ENCODE peak calls at places on chromosomes 3 and 15, in seven cellular contexts. P is NCI-H1105 treated with DMSO at 0.1 percent for 48 hours; E is stimulated activated CD4-positive, alpha-beta T cell treated with anti-CD3 and anti-CD28 coated beads, Interleukin-2, amount 100 ng/mL, for 48 hours; I is left lung; V is Kasumi-1; D is MCF 10A; X is pons. Z is an unnamed sample.

GRCh38 chr15:72319360-72319984 is 485 bp downstream of the CELF6 start:
- DNase-seq in I (peak; percentile 95), P (no peak), D (peak; percentile 37), V (no peak), E (peak; percentile 40), X (peak; percentile 22), Z (no peak)

GRCh38 chr3:40719660-40720287 is 195.0 kb downstream of the ZNF621 start:
- DNase-seq in D (peak; percentile 83), X (no peak), I (no peak), P (peak; percentile 55), E (no peak), V (no peak), Z (peak; percentile 59)

GRCh38 chr3:38723569-38724391 is 74.3 kb upstream of the SCN5A start:
- DNase-seq in I (peak; percentile 57), P (peak; percentile 9), V (no peak), D (no peak), E (no peak), X (no peak), Z (no peak)

GRCh38 chr3:116863842-116864626 is 154.5 kb downstream of the TUSC7 start:
- DNase-seq in X (peak; percentile 83), I (no peak), D (peak; percentile 51), E (no peak), V (peak; percentile 35), P (peak; percentile 91), Z (peak; percentile 66)

GRCh38 chr15:60095711-60096110 is 91.6 kb downstream of the FOXB1 start:
- DNase-seq in P (no peak), I (no peak), V (no peak), X (no peak), E (no peak), D (no peak), Z (no peak)

GRCh38 chr3:171365489-171365888 is 94.7 kb downstream of the TNIK start:
- DNase-seq in X (no peak), I (no peak), D (no peak), P (no peak), E (no peak), V (no peak), Z (no peak)

GRCh38 chr3:185711255-185711870 is 113.5 kb downstream of the IGF2BP2 start:
- DNase-seq in X (no peak), P (no peak), V (peak; percentile 17), I (no peak), E (no peak), D (no peak), Z (no peak)

GRCh38 chr3:29268651-29269050 is 12.2 kb upstream of the RBMS3 start:
- DNase-seq in V (no peak), X (no peak), I (no peak), P (no peak), E (no peak), D (no peak), Z (no peak)

GRCh38 chr3:96863129-96863740 is 48.8 kb downstream of the EPHA6 start:
- DNase-seq in V (peak; percentile 76), I (no peak), P (peak; percentile 55), E (no peak), X (peak; percentile 35), D (peak; percentile 63), Z (peak; percentile 49)

GRCh38 chr3:21357241-21357640 is 393.8 kb downstream of the ZNF385D start:
- DNase-seq in V (no peak), D (no peak), P (no peak), E (no peak), I (no peak), X (no peak), Z (no peak)

GRCh38 chr3:100317928-100318327 is 16.6 kb upstream of the NIT2 start:
- DNase-seq in V (no peak), X (no peak), P (no peak), D (no peak), E (no peak), I (no peak), Z (no peak)

GRCh38 chr15:88036154-88036839 is 220.2 kb downstream of the NTRK3 start:
- DNase-seq in X (peak; percentile 84), E (no peak), D (no peak), V (peak; percentile 3), P (no peak), I (no peak), Z (no peak)

GRCh38 chr3:14989943-14990753 is 42.8 kb downstream of the NR2C2 start:
- DNase-seq in P (no peak), X (peak; percentile 2), I (no peak), D (peak; percentile 9), E (no peak), V (no peak), Z (no peak)

GRCh38 chr15:90954712-90955671 is at the start of gene RCCD1:
- DNase-seq in V (peak; percentile 95), I (peak; percentile 98), P (peak; percentile 84), E (peak; percentile 83), X (peak; percentile 94), D (peak; percentile 97), Z (peak; percentile 91)

GRCh38 chr15:34436956-34437442 is 609 bp downstream of the GOLGA8A start:
- DNase-seq in D (peak; percentile 35), E (peak; percentile 39), P (no peak), V (no peak), X (peak; percentile 3), I (peak; percentile 86), Z (peak; percentile 24)

GRCh38 chr3:138946554-138947302 is at the start of the genes FOXL2 and FOXL2NB:
- DNase-seq in I (peak; percentile 81), P (peak; percentile 47), X (no peak), E (peak; percentile 11), D (no peak), V (no peak), Z (no peak)

GRCh38 chr15:101251830-101252820 is at the start of gene CHSY1:
- DNase-seq in V (peak; percentile 86), X (peak; percentile 89), E (peak; percentile 81), P (peak; percentile 88), D (peak; percentile 89), I (peak; percentile 96), Z (peak; percentile 75)

GRCh38 chr15:40108061-40108854 is 421 bp downstream of the BMF start:
- DNase-seq in D (no peak), I (no peak), P (peak; percentile 27), X (peak; percentile 22), E (no peak), V (no peak), Z (peak; percentile 20)

GRCh38 chr15:43922021-43922420 is 95.2 kb downstream of the WDR76 start:
- DNase-seq in I (no peak), E (no peak), V (no peak), D (no peak), X (no peak), P (no peak), Z (no peak)

GRCh38 chr3:177410734-177411133 is 213.5 kb upstream of the TBL1XR1 start:
- DNase-seq in P (peak; percentile 86), E (no peak), V (peak; percentile 91), D (no peak), I (no peak), X (no peak), Z (peak; percentile 90)

GRCh38 chr3:71601811-71602210 is 18.3 kb upstream of the FOXP1 start:
- DNase-seq in D (peak; percentile 67), P (no peak), X (no peak), I (no peak), V (no peak), E (no peak), Z (no peak)

GRCh38 chr3:66703501-66703900 is 202.7 kb upstream of the LRIG1 start:
- DNase-seq in E (no peak), I (no peak), V (no peak), D (peak; percentile 59), X (no peak), P (no peak), Z (no peak)

GRCh38 chr3:45994661-45995369 is 809 bp downstream of the FYCO1 start:
- DNase-seq in P (no peak), E (peak; percentile 9), I (no peak), V (peak; percentile 33), X (no peak), D (peak; percentile 13), Z (no peak)

GRCh38 chr3:156615592-156616173 is 58.7 kb upstream of the TIPARP start:
- DNase-seq in E (no peak), D (peak; percentile 55), V (no peak), X (no peak), P (no peak), I (no peak), Z (no peak)

GRCh38 chr3:71083726-71084131 is 499.8 kb downstream of the FOXP1 start:
- DNase-seq in D (no peak), X (no peak), E (no peak), V (no peak), I (no peak), P (no peak), Z (no peak)

GRCh38 chr3:31232049-31233040 is 300.4 kb upstream of the STT3B start:
- DNase-seq in E (no peak), P (no peak), D (no peak), V (peak; percentile 97), I (peak; percentile 60), X (no peak), Z (no peak)

GRCh38 chr15:74336061-74337005 is 31.1 kb downstream of the CYP11A1 start:
- DNase-seq in E (no peak), D (no peak), P (no peak), X (no peak), V (no peak), I (no peak), Z (no peak)

GRCh38 chr15:29747837-29748417 is 74.3 kb downstream of the TJP1 start:
- DNase-seq in I (no peak), D (peak; percentile 30), V (no peak), E (no peak), P (no peak), X (peak; percentile 43), Z (no peak)

GRCh38 chr15:50138391-50138790 is 19.4 kb upstream of the ATP8B4 start:
- DNase-seq in E (no peak), X (no peak), V (no peak), D (no peak), I (no peak), P (no peak), Z (no peak)

GRCh38 chr3:185733980-185734724 is 90.7 kb downstream of the IGF2BP2 start:
- DNase-seq in X (peak; percentile 48), E (no peak), V (peak; percentile 79), P (peak; percentile 89), I (no peak), D (peak; percentile 93), Z (peak; percentile 64)

Z was measured in NCI-H345.